ENCODE peak calls at places on chromosomes 4 and X, in seven cellular contexts. X is HS-5; U is naive thymus-derived CD4-positive, alpha-beta T cell; K is kidney epithelial cell; N is stimulated activated CD4-positive, alpha-beta T cell treated with anti-CD3 and anti-CD28 coated beads, Interleukin-2, amount 100 ng/mL, for 24 hours; M is amygdala; R is NCI-H1092 treated with DMSO at 0.1 percent for 48 hours. T is an unnamed sample.

GRCh38 chrX:72466493-72466892 is 106.2 kb downstream of the HDAC8 start:
- DNase-seq in X (no peak), U (no peak), K (no peak), N (no peak), M (no peak), R (no peak), T (no peak)

GRCh38 chr4:139465922-139466321 is 12.0 kb downstream of the RAB33B start:
- DNase-seq in X (no peak), U (no peak), K (no peak), N (no peak), M (no peak), R (no peak), T (no peak)

GRCh38 chr4:185396724-185397402 is at the start of gene ANKRD37:
- DNase-seq in X (no peak), U (no peak), K (peak), N (no peak), M (no peak), R (peak), T (no peak)

GRCh38 chrX:101079223-101079622 is 544 bp downstream of the TMEM35A start:
- DNase-seq in X (no peak), U (no peak), K (no peak), N (no peak), M (no peak), R (no peak), T (no peak)

GRCh38 chr4:54941994-54942552 is 183.3 kb downstream of the KDR start:
- DNase-seq in X (no peak), U (peak), K (no peak), N (peak), M (no peak), R (peak), T (peak)

GRCh38 chrX:47366051-47366722 is 4.2 kb upstream of the ZNF157 start:
- DNase-seq in X (no peak), U (peak), K (peak), N (peak), M (peak), R (peak), T (peak)

GRCh38 chr4:111537861-111538260 is 607.4 kb upstream of the FAM241A start:
- DNase-seq in X (no peak), U (no peak), K (peak), N (no peak), M (no peak), R (no peak), T (no peak)

GRCh38 chrX:40094900-40095587 is 2.7 kb downstream of the BCOR start:
- DNase-seq in X (no peak), U (no peak), K (no peak), N (no peak), M (no peak), R (no peak), T (no peak)

GRCh38 chr4:187027231-187027760 is 303.6 kb upstream of the FAT1 start:
- DNase-seq in X (no peak), U (no peak), K (peak), N (no peak), M (no peak), R (no peak), T (no peak)

GRCh38 chr4:121736735-121737351 is 28.1 kb downstream of the SMIM43 start:
- DNase-seq in X (no peak), U (no peak), K (no peak), N (no peak), M (no peak), R (peak), T (no peak)

GRCh38 chr4:119025440-119025839 is 110.2 kb upstream of the MYOZ2 start:
- DNase-seq in X (peak), U (no peak), K (peak), N (no peak), M (no peak), R (no peak), T (no peak)

GRCh38 chr4:25900310-25900709 is 13.7 kb upstream of the SMIM20 start:
- DNase-seq in X (no peak), U (no peak), K (no peak), N (no peak), M (no peak), R (no peak), T (no peak)

GRCh38 chr4:77917601-77918000 is 55.0 kb downstream of the MRPL1 start:
- DNase-seq in X (no peak), U (no peak), K (no peak), N (no peak), M (no peak), R (no peak), T (no peak)

GRCh38 chrX:137052641-137053235 is 18.9 kb upstream of the GPR101 start:
- DNase-seq in X (no peak), U (peak), K (no peak), N (peak), M (no peak), R (peak), T (no peak)

GRCh38 chr4:108694423-108694822 is 44.0 kb downstream of the OSTC start:
- DNase-seq in X (no peak), U (no peak), K (no peak), N (no peak), M (no peak), R (no peak), T (no peak)

GRCh38 chrX:55451990-55452824 is at the start of gene MAGEH1:
- DNase-seq in X (peak), U (peak), K (peak), N (peak), M (peak), R (peak), T (peak)

GRCh38 chr4:108793413-108793812 is 30.6 kb upstream of the ETNPPL start:
- DNase-seq in X (no peak), U (no peak), K (no peak), N (no peak), M (no peak), R (no peak), T (no peak)

GRCh38 chrX:153560466-153560865 is 38.5 kb downstream of the CCNQ start:
- DNase-seq in X (no peak), U (no peak), K (no peak), N (no peak), M (no peak), R (no peak), T (no peak)

GRCh38 chr4:145680902-145681301 is 956 bp downstream of the C4orf51 start:
- DNase-seq in X (no peak), U (no peak), K (no peak), N (no peak), M (no peak), R (no peak), T (no peak)

GRCh38 chr4:132001542-132001941 is 1147.6 kb upstream of the PCDH10 start:
- DNase-seq in X (peak), U (no peak), K (peak), N (no peak), M (no peak), R (no peak), T (no peak)

GRCh38 chrX:56932106-56932505 is 63.2 kb downstream of the SPIN3 start:
- DNase-seq in X (no peak), U (no peak), K (no peak), N (no peak), M (no peak), R (no peak), T (no peak)

GRCh38 chr4:3387943-3388348 is 53.8 kb upstream of the HGFAC start:
- DNase-seq in X (no peak), U (no peak), K (no peak), N (no peak), M (no peak), R (no peak), T (no peak)

GRCh38 chrX:38151426-38151825 is 69.2 kb downstream of the SRPX start:
- DNase-seq in X (no peak), U (no peak), K (peak), N (no peak), M (no peak), R (no peak), T (no peak)

GRCh38 chr4:153585021-153585420 is 99.1 kb upstream of the TLR2 start:
- DNase-seq in X (no peak), U (no peak), K (no peak), N (no peak), M (no peak), R (no peak), T (no peak)

GRCh38 chrX:47191331-47191730 is 2.3 kb upstream of the UBA1 start:
- DNase-seq in X (no peak), U (peak), K (no peak), N (peak), M (no peak), R (peak), T (peak)

T was measured in CD4-positive, CD25-positive, alpha-beta regulatory T cell.